ENCODE peak calls at places on chromosomes 3 and 15, in nine cellular contexts. One of them, this sample, is unnamed.

GRCh38 chr15:50107591-50108408 is 11.2 kb downstream of the ATP8B4 start:
- DNase-seq in foreskin keratinocyte: no peak
- DNase-seq in Ammon's horn: peak
- DNase-seq in posterior cingulate gyrus: no peak
- DNase-seq in HepG2: no peak
- DNase-seq in Caki2: no peak
- DNase-seq in foreskin fibroblast: peak
- DNase-seq in cardiac fibroblast: no peak
- DNase-seq in activated gamma-delta T cell treated with Interleukin-2 at 50 U/mL for 16 hours: no peak
- DNase-seq in this sample: no peak

GRCh38 chr3:151037746-151038145 is 47.7 kb upstream of the MED12L start:
- DNase-seq in foreskin keratinocyte: peak
- DNase-seq in Ammon's horn: no peak
- DNase-seq in posterior cingulate gyrus: no peak
- DNase-seq in HepG2: no peak
- DNase-seq in Caki2: peak
- DNase-seq in foreskin fibroblast: peak
- DNase-seq in cardiac fibroblast: peak
- DNase-seq in activated gamma-delta T cell treated with Interleukin-2 at 50 U/mL for 16 hours: no peak
- DNase-seq in this sample: no peak

GRCh38 chr3:102255736-102256135 is 179.1 kb upstream of the ZPLD1 start:
- DNase-seq in foreskin keratinocyte: no peak
- DNase-seq in Ammon's horn: no peak
- DNase-seq in posterior cingulate gyrus: no peak
- DNase-seq in HepG2: no peak
- DNase-seq in Caki2: no peak
- DNase-seq in foreskin fibroblast: peak
- DNase-seq in cardiac fibroblast: no peak
- DNase-seq in activated gamma-delta T cell treated with Interleukin-2 at 50 U/mL for 16 hours: no peak
- DNase-seq in this sample: no peak

GRCh38 chr3:53147161-53147902 is 13.7 kb upstream of the PRKCD start:
- DNase-seq in foreskin keratinocyte: no peak
- DNase-seq in Ammon's horn: no peak
- DNase-seq in posterior cingulate gyrus: no peak
- DNase-seq in HepG2: no peak
- DNase-seq in Caki2: no peak
- DNase-seq in foreskin fibroblast: peak
- DNase-seq in cardiac fibroblast: no peak
- DNase-seq in activated gamma-delta T cell treated with Interleukin-2 at 50 U/mL for 16 hours: no peak
- DNase-seq in this sample: no peak

GRCh38 chr3:16461463-16462245 is 51.8 kb downstream of the RFTN1 start:
- DNase-seq in foreskin keratinocyte: no peak
- DNase-seq in Ammon's horn: no peak
- DNase-seq in posterior cingulate gyrus: no peak
- DNase-seq in HepG2: no peak
- DNase-seq in Caki2: no peak
- DNase-seq in foreskin fibroblast: no peak
- DNase-seq in cardiac fibroblast: no peak
- DNase-seq in activated gamma-delta T cell treated with Interleukin-2 at 50 U/mL for 16 hours: no peak
- DNase-seq in this sample: peak

GRCh38 chr3:125087768-125088391 is 32.1 kb upstream of the HEG1 start:
- DNase-seq in foreskin keratinocyte: no peak
- DNase-seq in Ammon's horn: no peak
- DNase-seq in posterior cingulate gyrus: no peak
- DNase-seq in HepG2: no peak
- DNase-seq in Caki2: no peak
- DNase-seq in foreskin fibroblast: peak
- DNase-seq in cardiac fibroblast: peak
- DNase-seq in activated gamma-delta T cell treated with Interleukin-2 at 50 U/mL for 16 hours: no peak
- DNase-seq in this sample: no peak

GRCh38 chr3:17686613-17687012 is 55.8 kb downstream of the TBC1D5 start:
- DNase-seq in foreskin keratinocyte: no peak
- DNase-seq in Ammon's horn: peak
- DNase-seq in posterior cingulate gyrus: no peak
- DNase-seq in HepG2: peak
- DNase-seq in Caki2: no peak
- DNase-seq in foreskin fibroblast: peak
- DNase-seq in cardiac fibroblast: peak
- DNase-seq in activated gamma-delta T cell treated with Interleukin-2 at 50 U/mL for 16 hours: no peak
- DNase-seq in this sample: no peak

GRCh38 chr3:193452338-193452737 is 73.8 kb upstream of the ATP13A5 start:
- DNase-seq in foreskin keratinocyte: no peak
- DNase-seq in Ammon's horn: no peak
- DNase-seq in posterior cingulate gyrus: no peak
- DNase-seq in HepG2: no peak
- DNase-seq in Caki2: peak
- DNase-seq in foreskin fibroblast: no peak
- DNase-seq in cardiac fibroblast: no peak
- DNase-seq in activated gamma-delta T cell treated with Interleukin-2 at 50 U/mL for 16 hours: no peak
- DNase-seq in this sample: no peak

GRCh38 chr3:157375342-157375986 is 61.2 kb upstream of the PTX3 start:
- DNase-seq in foreskin keratinocyte: no peak
- DNase-seq in Ammon's horn: no peak
- DNase-seq in posterior cingulate gyrus: no peak
- DNase-seq in HepG2: no peak
- DNase-seq in Caki2: no peak
- DNase-seq in foreskin fibroblast: peak
- DNase-seq in cardiac fibroblast: no peak
- DNase-seq in activated gamma-delta T cell treated with Interleukin-2 at 50 U/mL for 16 hours: no peak
- DNase-seq in this sample: no peak

GRCh38 chr15:28888900-28889299 is 3.1 kb downstream of the APBA2 start:
- DNase-seq in foreskin keratinocyte: no peak
- DNase-seq in Ammon's horn: peak
- DNase-seq in posterior cingulate gyrus: no peak
- DNase-seq in HepG2: no peak
- DNase-seq in Caki2: no peak
- DNase-seq in foreskin fibroblast: no peak
- DNase-seq in cardiac fibroblast: no peak
- DNase-seq in activated gamma-delta T cell treated with Interleukin-2 at 50 U/mL for 16 hours: no peak
- DNase-seq in this sample: no peak

GRCh38 chr3:139522421-139522820 is 17.1 kb downstream of the RBP1 start:
- DNase-seq in foreskin keratinocyte: no peak
- DNase-seq in Ammon's horn: no peak
- DNase-seq in posterior cingulate gyrus: no peak
- DNase-seq in HepG2: no peak
- DNase-seq in Caki2: no peak
- DNase-seq in foreskin fibroblast: no peak
- DNase-seq in cardiac fibroblast: no peak
- DNase-seq in activated gamma-delta T cell treated with Interleukin-2 at 50 U/mL for 16 hours: no peak
- DNase-seq in this sample: no peak

GRCh38 chr3:115475178-115476041 is 147.9 kb upstream of the GAP43 start:
- DNase-seq in foreskin keratinocyte: no peak
- DNase-seq in Ammon's horn: no peak
- DNase-seq in posterior cingulate gyrus: peak
- DNase-seq in HepG2: no peak
- DNase-seq in Caki2: no peak
- DNase-seq in foreskin fibroblast: no peak
- DNase-seq in cardiac fibroblast: no peak
- DNase-seq in activated gamma-delta T cell treated with Interleukin-2 at 50 U/mL for 16 hours: no peak
- DNase-seq in this sample: no peak

GRCh38 chr15:41806291-41807181 is 21.4 kb upstream of the JMJD7 start:
- DNase-seq in foreskin keratinocyte: peak
- DNase-seq in Ammon's horn: no peak
- DNase-seq in posterior cingulate gyrus: no peak
- DNase-seq in HepG2: peak
- DNase-seq in Caki2: peak
- DNase-seq in foreskin fibroblast: no peak
- DNase-seq in cardiac fibroblast: no peak
- DNase-seq in activated gamma-delta T cell treated with Interleukin-2 at 50 U/mL for 16 hours: no peak
- DNase-seq in this sample: peak

GRCh38 chr15:101203607-101204006 is 48.2 kb downstream of the CHSY1 start:
- DNase-seq in foreskin keratinocyte: no peak
- DNase-seq in Ammon's horn: no peak
- DNase-seq in posterior cingulate gyrus: no peak
- DNase-seq in HepG2: peak
- DNase-seq in Caki2: no peak
- DNase-seq in foreskin fibroblast: no peak
- DNase-seq in cardiac fibroblast: no peak
- DNase-seq in activated gamma-delta T cell treated with Interleukin-2 at 50 U/mL for 16 hours: no peak
- DNase-seq in this sample: no peak

GRCh38 chr3:121592856-121593702 is at the start of gene FBXO40:
- DNase-seq in foreskin keratinocyte: peak
- DNase-seq in Ammon's horn: no peak
- DNase-seq in posterior cingulate gyrus: peak
- DNase-seq in HepG2: no peak
- DNase-seq in Caki2: no peak
- DNase-seq in foreskin fibroblast: peak
- DNase-seq in cardiac fibroblast: no peak
- DNase-seq in activated gamma-delta T cell treated with Interleukin-2 at 50 U/mL for 16 hours: no peak
- DNase-seq in this sample: peak

GRCh38 chr3:156790141-156790540 is 36.0 kb upstream of the LEKR1 start:
- DNase-seq in foreskin keratinocyte: no peak
- DNase-seq in Ammon's horn: no peak
- DNase-seq in posterior cingulate gyrus: no peak
- DNase-seq in HepG2: no peak
- DNase-seq in Caki2: no peak
- DNase-seq in foreskin fibroblast: peak
- DNase-seq in cardiac fibroblast: no peak
- DNase-seq in activated gamma-delta T cell treated with Interleukin-2 at 50 U/mL for 16 hours: no peak
- DNase-seq in this sample: no peak

GRCh38 chr15:76844096-76844495 is 61.0 kb downstream of the SCAPER start:
- DNase-seq in foreskin keratinocyte: no peak
- DNase-seq in Ammon's horn: no peak
- DNase-seq in posterior cingulate gyrus: no peak
- DNase-seq in HepG2: no peak
- DNase-seq in Caki2: no peak
- DNase-seq in foreskin fibroblast: peak
- DNase-seq in cardiac fibroblast: peak
- DNase-seq in activated gamma-delta T cell treated with Interleukin-2 at 50 U/mL for 16 hours: no peak
- DNase-seq in this sample: no peak

GRCh38 chr3:195731356-195731960 is 10.7 kb downstream of the MUC20 start:
- DNase-seq in foreskin keratinocyte: no peak
- DNase-seq in Ammon's horn: no peak
- DNase-seq in posterior cingulate gyrus: no peak
- DNase-seq in HepG2: no peak
- DNase-seq in Caki2: no peak
- DNase-seq in foreskin fibroblast: no peak
- DNase-seq in cardiac fibroblast: no peak
- DNase-seq in activated gamma-delta T cell treated with Interleukin-2 at 50 U/mL for 16 hours: no peak
- DNase-seq in this sample: no peak

GRCh38 chr3:37945803-37946530 is 44.6 kb upstream of the VILL start:
- DNase-seq in foreskin keratinocyte: peak
- DNase-seq in Ammon's horn: no peak
- DNase-seq in posterior cingulate gyrus: no peak
- DNase-seq in HepG2: no peak
- DNase-seq in Caki2: peak
- DNase-seq in foreskin fibroblast: peak
- DNase-seq in cardiac fibroblast: peak
- DNase-seq in activated gamma-delta T cell treated with Interleukin-2 at 50 U/mL for 16 hours: no peak
- DNase-seq in this sample: no peak

GRCh38 chr3:107870096-107870495 is 220.7 kb downstream of the CD47 start:
- DNase-seq in foreskin keratinocyte: no peak
- DNase-seq in Ammon's horn: no peak
- DNase-seq in posterior cingulate gyrus: no peak
- DNase-seq in HepG2: no peak
- DNase-seq in Caki2: no peak
- DNase-seq in foreskin fibroblast: no peak
- DNase-seq in cardiac fibroblast: no peak
- DNase-seq in activated gamma-delta T cell treated with Interleukin-2 at 50 U/mL for 16 hours: no peak
- DNase-seq in this sample: no peak

GRCh38 chr15:24862726-24863521 is 91.9 kb upstream of the SNRPN start:
- DNase-seq in foreskin keratinocyte: no peak
- DNase-seq in Ammon's horn: no peak
- DNase-seq in posterior cingulate gyrus: no peak
- DNase-seq in HepG2: no peak
- DNase-seq in Caki2: no peak
- DNase-seq in foreskin fibroblast: no peak
- DNase-seq in cardiac fibroblast: no peak
- DNase-seq in activated gamma-delta T cell treated with Interleukin-2 at 50 U/mL for 16 hours: no peak
- DNase-seq in this sample: no peak

GRCh38 chr3:11156026-11156410 is 1.7 kb downstream of the HRH1 start:
- DNase-seq in foreskin keratinocyte: no peak
- DNase-seq in Ammon's horn: no peak
- DNase-seq in posterior cingulate gyrus: no peak
- DNase-seq in HepG2: no peak
- DNase-seq in Caki2: no peak
- DNase-seq in foreskin fibroblast: no peak
- DNase-seq in cardiac fibroblast: no peak
- DNase-seq in activated gamma-delta T cell treated with Interleukin-2 at 50 U/mL for 16 hours: no peak
- DNase-seq in this sample: no peak

GRCh38 chr15:70922119-70922518 is 29.5 kb downstream of the LRRC49 start:
- DNase-seq in foreskin keratinocyte: no peak
- DNase-seq in Ammon's horn: no peak
- DNase-seq in posterior cingulate gyrus: no peak
- DNase-seq in HepG2: no peak
- DNase-seq in Caki2: no peak
- DNase-seq in foreskin fibroblast: no peak
- DNase-seq in cardiac fibroblast: no peak
- DNase-seq in activated gamma-delta T cell treated with Interleukin-2 at 50 U/mL for 16 hours: no peak
- DNase-seq in this sample: no peak

GRCh38 chr3:187291001-187291511 is 481 bp downstream of the MASP1 start:
- DNase-seq in foreskin keratinocyte: no peak
- DNase-seq in Ammon's horn: peak
- DNase-seq in posterior cingulate gyrus: peak
- DNase-seq in HepG2: no peak
- DNase-seq in Caki2: no peak
- DNase-seq in foreskin fibroblast: peak
- DNase-seq in cardiac fibroblast: peak
- DNase-seq in activated gamma-delta T cell treated with Interleukin-2 at 50 U/mL for 16 hours: no peak
- DNase-seq in this sample: no peak

GRCh38 chr3:58998476-58999117 is 51.2 kb downstream of the CFAP20DC start:
- DNase-seq in foreskin keratinocyte: peak
- DNase-seq in Ammon's horn: no peak
- DNase-seq in posterior cingulate gyrus: no peak
- DNase-seq in HepG2: no peak
- DNase-seq in Caki2: peak
- DNase-seq in foreskin fibroblast: peak
- DNase-seq in cardiac fibroblast: peak
- DNase-seq in activated gamma-delta T cell treated with Interleukin-2 at 50 U/mL for 16 hours: no peak
- DNase-seq in this sample: no peak

GRCh38 chr15:50758712-50759205 is 6.7 kb downstream of the SPPL2A start:
- DNase-seq in foreskin keratinocyte: peak
- DNase-seq in Ammon's horn: no peak
- DNase-seq in posterior cingulate gyrus: no peak
- DNase-seq in HepG2: no peak
- DNase-seq in Caki2: no peak
- DNase-seq in foreskin fibroblast: peak
- DNase-seq in cardiac fibroblast: no peak
- DNase-seq in activated gamma-delta T cell treated with Interleukin-2 at 50 U/mL for 16 hours: no peak
- DNase-seq in this sample: no peak

GRCh38 chr3:185995352-185995751 is 57.5 kb upstream of the TRA2B start:
- DNase-seq in foreskin keratinocyte: peak
- DNase-seq in Ammon's horn: no peak
- DNase-seq in posterior cingulate gyrus: no peak
- DNase-seq in HepG2: no peak
- DNase-seq in Caki2: no peak
- DNase-seq in foreskin fibroblast: peak
- DNase-seq in cardiac fibroblast: peak
- DNase-seq in activated gamma-delta T cell treated with Interleukin-2 at 50 U/mL for 16 hours: no peak
- DNase-seq in this sample: no peak

GRCh38 chr3:111739241-111739952 is 119.7 kb upstream of the PHLDB2 start:
- DNase-seq in foreskin keratinocyte: peak
- DNase-seq in Ammon's horn: no peak
- DNase-seq in posterior cingulate gyrus: no peak
- DNase-seq in HepG2: peak
- DNase-seq in Caki2: peak
- DNase-seq in foreskin fibroblast: peak
- DNase-seq in cardiac fibroblast: peak
- DNase-seq in activated gamma-delta T cell treated with Interleukin-2 at 50 U/mL for 16 hours: no peak
- DNase-seq in this sample: no peak

GRCh38 chr15:66747223-66747622 is 45.2 kb downstream of the SMAD6 start:
- DNase-seq in foreskin keratinocyte: no peak
- DNase-seq in Ammon's horn: no peak
- DNase-seq in posterior cingulate gyrus: no peak
- DNase-seq in HepG2: no peak
- DNase-seq in Caki2: no peak
- DNase-seq in foreskin fibroblast: no peak
- DNase-seq in cardiac fibroblast: no peak
- DNase-seq in activated gamma-delta T cell treated with Interleukin-2 at 50 U/mL for 16 hours: no peak
- DNase-seq in this sample: no peak

GRCh38 chr15:61936528-61937195 is 123.6 kb downstream of the VPS13C start:
- DNase-seq in foreskin keratinocyte: no peak
- DNase-seq in Ammon's horn: no peak
- DNase-seq in posterior cingulate gyrus: no peak
- DNase-seq in HepG2: no peak
- DNase-seq in Caki2: no peak
- DNase-seq in foreskin fibroblast: no peak
- DNase-seq in cardiac fibroblast: no peak
- DNase-seq in activated gamma-delta T cell treated with Interleukin-2 at 50 U/mL for 16 hours: no peak
- DNase-seq in this sample: no peak

GRCh38 chr3:127182848-127183714 is 9.8 kb upstream of the PRR23E start:
- DNase-seq in foreskin keratinocyte: no peak
- DNase-seq in Ammon's horn: no peak
- DNase-seq in posterior cingulate gyrus: no peak
- DNase-seq in HepG2: no peak
- DNase-seq in Caki2: no peak
- DNase-seq in foreskin fibroblast: no peak
- DNase-seq in cardiac fibroblast: no peak
- DNase-seq in activated gamma-delta T cell treated with Interleukin-2 at 50 U/mL for 16 hours: no peak
- DNase-seq in this sample: no peak